ENCODE peak calls at places on chromosomes 13 and 19, in seven cellular contexts. S is WTC11; V is HCT116; B is activated T-cell treated with anti-CD3 and anti-CD28 coated beads, Interleukin-2, amount 50 U/mL, for 4 hours; C is stimulated activated effector memory CD8-positive, alpha-beta T cell treated with anti-CD3 and anti-CD28 coated beads, Interleukin-12 subunit alpha, Interleukin-12 subunit beta, amount 100 ng/mL, for 72 hours; Q is RWPE2; G is activated naive CD8-positive, alpha-beta T cell treated with anti-CD3 and anti-CD28 coated beads, Interleukin-2, amount 50 U/mL, for 24 hours. L is an unnamed sample.

GRCh38 chr13:75327132-75327505 is 154.8 kb downstream of the TBC1D4 start:
- ATAC-seq in S (no peak), V (no peak), B (no peak), C (no peak), Q (no peak), G (no peak), L (no peak)

GRCh38 chr19:29098863-29099481 is 114.0 kb downstream of the UQCRFS1 start:
- ATAC-seq in S (no peak), V (no peak), B (no peak), C (no peak), Q (peak), G (no peak), L (no peak)

GRCh38 chr13:78309497-78310180 is 293.7 kb downstream of the POU4F1 start:
- ATAC-seq in S (peak), V (no peak), B (no peak), C (no peak), Q (no peak), G (peak), L (no peak)

GRCh38 chr13:32837307-32837972 is 178.8 kb upstream of the KL start:
- ATAC-seq in S (no peak), V (no peak), B (no peak), C (no peak), Q (no peak), G (no peak), L (no peak)

GRCh38 chr19:17320435-17320834 is 11.1 kb downstream of the DDA1 start:
- ATAC-seq in S (no peak), V (no peak), B (no peak), C (no peak), Q (no peak), G (no peak), L (no peak)

GRCh38 chr19:51096473-51097165 is 11.6 kb downstream of the CTU1 start:
- ATAC-seq in S (no peak), V (peak), B (no peak), C (no peak), Q (no peak), G (no peak), L (no peak)

GRCh38 chr13:93226623-93227279 is at the start of gene GPC6:
- ATAC-seq in S (peak), V (no peak), B (no peak), C (no peak), Q (peak), G (no peak), L (no peak)

GRCh38 chr13:99352351-99353271 is 45.4 kb upstream of the GPR183 start:
- ATAC-seq in S (peak), V (no peak), B (peak), C (peak), Q (no peak), G (peak), L (peak)

GRCh38 chr13:80630685-80631121 is 289.8 kb upstream of the SPRY2 start:
- ATAC-seq in S (no peak), V (no peak), B (no peak), C (no peak), Q (peak), G (no peak), L (no peak)

GRCh38 chr13:100230813-100231575 is 142.1 kb downstream of the PCCA start:
- ATAC-seq in S (peak), V (no peak), B (no peak), C (no peak), Q (no peak), G (no peak), L (no peak)

GRCh38 chr13:54484166-54484565 is 1455.6 kb downstream of the OLFM4 start:
- ATAC-seq in S (no peak), V (no peak), B (no peak), C (no peak), Q (no peak), G (no peak), L (no peak)

GRCh38 chr19:14318873-14319272 is 62.4 kb upstream of the ADGRE5 start:
- ATAC-seq in S (peak), V (peak), B (no peak), C (no peak), Q (no peak), G (no peak), L (no peak)

GRCh38 chr19:12796146-12797071 is 5.1 kb downstream of the JUNB start:
- ATAC-seq in S (peak), V (peak), B (peak), C (no peak), Q (peak), G (no peak), L (peak)

GRCh38 chr19:1936916-1937610 is 3.9 kb upstream of the CSNK1G2 start:
- ATAC-seq in S (no peak), V (no peak), B (no peak), C (no peak), Q (no peak), G (no peak), L (no peak)

GRCh38 chr13:18996627-18997051 is 185.0 kb downstream of the TUBA3C start:
- ATAC-seq in S (no peak), V (no peak), B (no peak), C (no peak), Q (no peak), G (no peak), L (no peak)

GRCh38 chr19:51571599-51571998 is 516 bp downstream of the ZNF175 start:
- ATAC-seq in S (no peak), V (peak), B (no peak), C (no peak), Q (no peak), G (no peak), L (peak)

GRCh38 chr19:943551-944170 is 17.8 kb downstream of the ARID3A start:
- ATAC-seq in S (no peak), V (no peak), B (no peak), C (no peak), Q (no peak), G (no peak), L (no peak)

GRCh38 chr19:41540041-41540695 is 35.8 kb upstream of the CEACAM21 start:
- ATAC-seq in S (no peak), V (no peak), B (no peak), C (peak), Q (no peak), G (peak), L (peak)

GRCh38 chr13:79522583-79522982 is 41.6 kb downstream of the NDFIP2 start:
- ATAC-seq in S (no peak), V (no peak), B (peak), C (peak), Q (no peak), G (peak), L (peak)

GRCh38 chr19:2627319-2627829 is 75.1 kb downstream of the GNG7 start:
- ATAC-seq in S (no peak), V (peak), B (peak), C (peak), Q (peak), G (peak), L (peak)

GRCh38 chr13:57286511-57287098 is 119.6 kb downstream of the PRR20E start:
- ATAC-seq in S (peak), V (no peak), B (no peak), C (no peak), Q (no peak), G (no peak), L (no peak)

GRCh38 chr19:2553510-2553909 is 77.6 kb downstream of the GADD45B start:
- ATAC-seq in S (no peak), V (no peak), B (no peak), C (no peak), Q (no peak), G (no peak), L (no peak)

GRCh38 chr19:10828981-10829821 is 6.8 kb downstream of the TMED1 start:
- ATAC-seq in S (peak), V (peak), B (no peak), C (peak), Q (no peak), G (peak), L (peak)

GRCh38 chr13:28401303-28402056 is 93.4 kb downstream of the FLT1 start:
- ATAC-seq in S (no peak), V (no peak), B (no peak), C (no peak), Q (no peak), G (no peak), L (peak)

GRCh38 chr13:110323172-110323851 is 16.2 kb downstream of the COL4A2 start:
- ATAC-seq in S (peak), V (peak), B (no peak), C (no peak), Q (peak), G (no peak), L (no peak)

GRCh38 chr13:99208845-99209527 is 8.3 kb downstream of the UBAC2 start:
- ATAC-seq in S (peak), V (no peak), B (no peak), C (no peak), Q (no peak), G (no peak), L (no peak)

GRCh38 chr19:720691-721160 is 12.0 kb downstream of the PALM start:
- ATAC-seq in S (peak), V (peak), B (no peak), C (no peak), Q (no peak), G (no peak), L (no peak)

GRCh38 chr13:36163809-36164308 is 32.7 kb upstream of the DCLK1 start:
- ATAC-seq in S (peak), V (no peak), B (no peak), C (no peak), Q (peak), G (no peak), L (no peak)

GRCh38 chr13:48291730-48292129 is 11.8 kb upstream of the RB1 start:
- ATAC-seq in S (no peak), V (no peak), B (no peak), C (no peak), Q (no peak), G (no peak), L (no peak)

GRCh38 chr13:98033277-98034247 is 80.1 kb downstream of the IPO5 start:
- ATAC-seq in S (peak), V (peak), B (no peak), C (no peak), Q (peak), G (no peak), L (no peak)

GRCh38 chr13:22800726-22801401 is 379.9 kb upstream of the SGCG start:
- ATAC-seq in S (no peak), V (no peak), B (no peak), C (no peak), Q (no peak), G (no peak), L (no peak)

GRCh38 chr19:46844067-46844489 is 6.6 kb downstream of the AP2S1 start:
- ATAC-seq in S (no peak), V (no peak), B (no peak), C (no peak), Q (no peak), G (no peak), L (no peak)

GRCh38 chr13:111140562-111141105 is 25.5 kb downstream of the ARHGEF7 start:
- ATAC-seq in S (no peak), V (no peak), B (no peak), C (no peak), Q (no peak), G (no peak), L (no peak)

L was measured in activated T-helper 17 cell treated with anti-CD3 and anti-CD28 coated beads, Interleukin-2, amount 50 U/mL, for 72 hours.